ENCODE peak calls at places on chromosome 15, in four cellular contexts. J is iPS DF 6.9, O is SK-N-SH, T is heart left ventricle. V is an unnamed sample. For H3K4me1, the result is how much of the 10 kb centered on the place peaks cover.

GRCh38 chr15:31312220-31312619 is 14.4 kb upstream of the KLF13 start:
- DNase-seq in J (no peak), O (no peak), T (no peak), V (no peak)

GRCh38 chr15:75583689-75584088 is 4.6 kb upstream of the PTPN9 start:
- DNase-seq in J (no peak), O (no peak), T (no peak), V (no peak)

GRCh38 chr15:96354731-96355560 is 24.4 kb downstream of the NR2F2 start:
- DNase-seq in J (no peak), O (no peak), T (no peak), V (no peak)

GRCh38 chr15:66132251-66132816 is 121.2 kb downstream of the MEGF11 start:
- DNase-seq in J (no peak), O (no peak), T (peak), V (no peak)

GRCh38 chr15:82849556-82850241 is 40.3 kb downstream of the WHAMM start:
- DNase-seq in J (peak), O (peak), T (peak), V (no peak)

GRCh38 chr15:62472616-62473299 is 307.7 kb upstream of the C2CD4B start:
- DNase-seq in J (no peak), O (no peak), T (peak), V (no peak)

GRCh38 chr15:85897818-85898717 is 103.3 kb upstream of the KLHL25 start:
- DNase-seq in J (peak), O (no peak), T (no peak), V (no peak)

GRCh38 chr15:98444067-98444600 is 204.2 kb upstream of the IGF1R start:
- DNase-seq in J (no peak), O (no peak), T (no peak), V (no peak)

GRCh38 chr15:98667521-98668179 is 19.3 kb downstream of the IGF1R start:
- DNase-seq in J (no peak), O (no peak), T (no peak), V (no peak)

GRCh38 chr15:38128389-38128788 is 124.2 kb upstream of the SPRED1 start:
- DNase-seq in J (no peak), O (no peak), T (no peak), V (no peak)
- H3K4me1 ChIP-seq in J (under half), O (under half), T (under half), V (under half)

DNA sequence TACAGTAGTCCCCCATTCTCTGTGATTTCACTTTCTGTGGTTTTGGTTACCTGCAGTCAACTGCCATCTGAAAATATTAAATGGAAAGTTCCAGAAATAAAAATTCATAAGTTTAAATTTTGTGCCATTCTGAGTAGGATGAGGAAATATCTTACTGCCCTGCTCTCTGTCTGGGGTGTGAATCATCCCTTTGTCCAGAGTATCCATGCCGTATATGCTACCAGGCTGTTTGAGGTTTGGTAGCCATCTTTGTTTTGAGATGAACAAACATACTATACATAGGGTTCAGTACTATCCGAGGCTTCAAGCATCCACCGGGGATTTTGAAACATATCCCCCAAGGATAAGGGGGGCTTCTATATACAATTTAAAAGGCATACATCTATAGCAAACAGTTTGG is 16.3 kb upstream of the FEM1B start:
- DNase-seq in J (no peak), O (no peak), T (no peak), V (no peak)
- H3K27ac ChIP-seq in J (no peak), O (no peak), T (no peak), V (no peak)

GRCh38 chr15:89387140-89387903 is 52.7 kb upstream of the POLG start:
- DNase-seq in J (no peak), O (no peak), T (no peak), V (no peak)
- H3K4me1 ChIP-seq in J (under half), O (half or more), T (under half), V (under half)

DNA sequence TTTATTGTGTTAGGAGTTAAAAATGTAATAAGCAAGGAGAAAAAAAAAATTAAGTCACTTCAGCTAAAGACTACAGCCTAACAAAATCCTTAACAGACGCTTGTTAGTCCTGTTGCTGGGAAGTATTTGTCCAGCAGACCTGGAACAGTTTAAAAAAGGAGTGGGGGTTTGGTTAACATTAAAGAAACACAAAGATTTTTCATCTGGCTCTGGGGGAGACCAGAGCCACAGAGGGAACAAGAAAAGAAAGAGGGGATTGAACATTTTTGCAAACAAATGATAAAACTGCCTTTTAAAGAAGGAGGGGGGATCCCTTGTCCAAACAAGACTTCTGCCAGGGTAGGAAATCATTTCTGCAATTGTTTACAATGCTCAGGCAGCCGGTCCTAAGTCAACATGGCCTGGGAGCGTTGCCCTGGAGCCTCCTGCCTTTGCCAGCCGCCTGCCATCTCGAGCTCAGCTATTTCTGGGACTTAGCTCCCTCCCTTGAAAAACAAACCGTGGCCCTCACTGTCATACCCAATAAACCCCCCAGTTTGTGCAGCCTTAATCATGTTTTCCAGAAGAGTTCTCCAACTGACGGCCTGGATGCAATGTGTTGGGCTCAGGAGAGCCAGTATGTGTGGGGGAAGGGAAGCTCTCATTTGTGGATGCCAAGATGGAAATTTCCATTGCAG is 75.7 kb upstream of the RNU6-1 start:
- DNase-seq in J (no peak), O (no peak), T (peak), V (no peak)
- H3K27ac ChIP-seq in J (no peak), O (peak), T (peak), V (no peak)

V was measured in CD4-positive, CD25-positive, alpha-beta regulatory T cell.